ENCODE peak calls at places on chromosomes 12 and 14, in six cellular contexts. D is K562, C is SK-N-SH, M is fibroblast of lung, Z is neural progenitor cell, N is astrocyte. F is an unnamed sample.

GRCh38 chr14:55724736-55725135 is 144.7 kb downstream of the KTN1 start:
- DNase-seq in D (no peak), C (no peak), M (no peak), Z (no peak), N (no peak), F (no peak)

GRCh38 chr12:118126119-118126757 is 9.7 kb upstream of the PEBP1 start:
- DNase-seq in D (no peak), C (no peak), M (no peak), Z (no peak), N (no peak), F (no peak)

GRCh38 chr14:23356036-23356435 is 3.3 kb upstream of the SLC22A17 start:
- DNase-seq in D (no peak), C (no peak), M (no peak), Z (no peak), N (no peak), F (no peak)

GRCh38 chr12:32331133-32331532 is 68.2 kb upstream of the FGD4 start:
- DNase-seq in D (no peak), C (no peak), M (peak), Z (no peak), N (peak), F (no peak)

GRCh38 chr12:6334940-6335450 is 6.9 kb downstream of the TNFRSF1A start:
- DNase-seq in D (no peak), C (no peak), M (no peak), Z (no peak), N (no peak), F (no peak)

GRCh38 chr14:38837333-38838048 is 265.5 kb downstream of the SEC23A start:
- DNase-seq in D (no peak), C (no peak), M (no peak), Z (no peak), N (no peak), F (no peak)

GRCh38 chr12:72330784-72331183 is 58.6 kb downstream of the TRHDE start:
- DNase-seq in D (no peak), C (no peak), M (no peak), Z (no peak), N (no peak), F (no peak)

GRCh38 chr14:101595887-101596721 is 34.8 kb downstream of the DIO3 start:
- DNase-seq in D (no peak), C (no peak), M (no peak), Z (no peak), N (no peak), F (peak)

GRCh38 chr14:95143813-95144620 is 13.3 kb downstream of the DICER1 start:
- DNase-seq in D (no peak), C (no peak), M (peak), Z (no peak), N (no peak), F (peak)

GRCh38 chr14:29637406-29637805 is 290.2 kb downstream of the PRKD1 start:
- DNase-seq in D (no peak), C (no peak), M (peak), Z (no peak), N (peak), F (no peak)
- H3K4me2 ChIP-seq in D (no peak), C (no peak), M (no peak), Z (no peak), N (no peak), F (no peak)

DNA sequence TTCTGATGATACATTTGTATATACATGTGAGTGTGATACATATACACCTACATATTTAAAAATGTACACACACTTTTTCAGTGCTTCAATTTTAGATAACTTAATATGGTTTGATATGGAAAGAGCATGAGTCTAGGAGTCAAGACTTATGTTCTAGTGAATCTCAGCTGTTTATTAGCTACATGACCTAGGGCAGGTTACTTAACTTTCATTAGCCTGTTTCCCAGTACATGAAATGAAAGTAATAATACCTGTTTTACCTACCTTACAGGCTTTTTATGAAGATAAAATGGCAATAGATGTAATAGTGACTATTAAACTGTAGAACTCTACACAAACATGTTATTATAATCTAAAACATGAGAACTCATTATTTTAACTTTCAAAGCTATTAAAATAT is 39.5 kb downstream of the KIF21A start:
- DNase-seq in D (no peak), C (no peak), M (no peak), Z (no peak), N (no peak), F (no peak)
- H3K4me2 ChIP-seq in D (no peak), C (no peak), M (no peak), Z (no peak), N (no peak), F (no peak)

DNA sequence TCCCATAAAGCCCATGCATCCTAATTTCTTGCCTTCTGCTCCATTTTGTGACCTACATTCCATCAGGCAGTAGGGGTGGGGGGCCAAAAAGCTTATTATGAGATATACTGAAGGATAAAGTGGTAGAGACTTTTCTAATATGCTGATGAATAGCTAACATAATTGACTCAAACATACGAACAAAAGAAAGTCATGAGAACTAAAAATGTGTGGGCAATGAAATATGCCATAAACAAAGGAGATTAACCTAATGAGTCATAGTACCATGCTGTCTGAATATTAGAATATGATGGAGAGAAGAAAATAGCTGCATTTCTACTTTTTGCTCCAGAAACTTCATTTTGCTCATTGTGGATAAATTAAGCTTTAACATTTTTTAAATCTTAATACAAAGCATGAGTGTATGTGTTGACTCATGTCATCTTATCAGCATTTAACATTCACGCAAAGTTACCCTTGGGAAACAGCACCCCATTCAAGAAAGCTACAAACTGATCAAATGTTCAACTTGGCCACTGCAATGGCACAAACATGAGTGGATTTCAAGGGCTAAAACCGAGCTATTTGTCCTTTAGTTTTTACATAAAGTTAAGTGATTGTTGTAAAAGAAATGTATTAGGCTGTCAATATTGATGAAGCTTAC is 64.0 kb upstream of the DIO2 start:
- DNase-seq in D (no peak), C (no peak), M (peak), Z (no peak), N (peak), F (no peak)
- H3K4me2 ChIP-seq in D (no peak), C (peak), M (no peak), Z (no peak), N (peak), F (no peak)

GRCh38 chr12:29415111-29415510 is 34.1 kb upstream of the ERGIC2 start:
- DNase-seq in D (no peak), C (no peak), M (no peak), Z (no peak), N (peak), F (no peak)
- H3K4me2 ChIP-seq in D (no peak), C (no peak), M (no peak), Z (no peak), N (no peak), F (no peak)

GRCh38 chr12:108338915-108339657 is at the start of gene CMKLR1:
- DNase-seq in D (peak), C (peak), M (no peak), Z (peak), N (no peak), F (no peak)
- H3K4me2 ChIP-seq in D (peak), C (no peak), M (no peak), Z (peak), N (peak), F (no peak)

DNA sequence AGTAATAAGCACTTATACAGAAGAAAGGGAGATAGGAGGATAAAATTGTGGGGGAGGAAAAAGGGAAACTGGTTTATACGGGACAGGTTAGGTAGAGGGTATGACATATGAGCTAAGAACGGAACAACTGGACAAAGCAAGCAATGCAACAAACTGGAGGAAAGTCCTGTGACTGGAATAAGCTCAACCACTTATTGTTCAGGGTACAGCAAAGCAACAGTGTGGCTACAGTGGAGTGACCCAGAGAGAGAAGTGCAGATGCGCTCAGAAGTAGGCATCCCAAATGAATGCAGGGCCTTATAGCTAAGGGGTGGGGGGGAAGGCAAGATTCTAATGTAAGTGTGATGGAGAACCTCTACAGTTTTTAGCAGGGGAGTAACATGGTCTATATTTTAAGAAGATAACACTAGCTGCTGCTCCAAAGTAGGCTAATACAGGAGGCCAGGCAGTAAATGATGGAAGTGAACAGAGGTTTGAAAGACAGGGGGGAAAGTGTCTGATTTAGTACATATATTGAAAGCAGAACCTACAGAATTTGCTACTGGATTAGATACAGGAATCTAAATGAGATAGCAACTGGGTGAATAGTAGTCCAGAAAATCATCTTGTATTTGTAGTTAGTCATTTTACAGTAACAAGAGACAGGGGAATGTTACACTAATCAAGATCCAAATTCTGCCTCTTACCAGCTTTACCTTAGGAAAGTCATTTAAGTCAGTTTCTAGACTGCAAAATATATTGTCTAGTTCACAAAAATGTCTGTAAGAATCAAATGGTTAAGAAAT is 3.3 kb downstream of the UBE2N start:
- DNase-seq in D (no peak), C (no peak), M (no peak), Z (no peak), N (no peak), F (no peak)
- H3K4me2 ChIP-seq in D (peak), C (peak), M (peak), Z (no peak), N (peak), F (peak)

GRCh38 chr12:14931791-14932560 is 6.4 kb downstream of the ERP27 start:
- DNase-seq in D (no peak), C (no peak), M (no peak), Z (no peak), N (no peak), F (no peak)

GRCh38 chr12:14930299-14930698 is 8.0 kb downstream of the ERP27 start:
- DNase-seq in D (no peak), C (no peak), M (no peak), Z (no peak), N (peak), F (no peak)

GRCh38 chr12:14928946-14929345 is 9.4 kb downstream of the ERP27 start:
- DNase-seq in D (no peak), C (no peak), M (no peak), Z (no peak), N (peak), F (no peak)

GRCh38 chr12:14934511-14934910 is 3.8 kb downstream of the ERP27 start:
- DNase-seq in D (no peak), C (no peak), M (no peak), Z (no peak), N (no peak), F (no peak)

DNA sequence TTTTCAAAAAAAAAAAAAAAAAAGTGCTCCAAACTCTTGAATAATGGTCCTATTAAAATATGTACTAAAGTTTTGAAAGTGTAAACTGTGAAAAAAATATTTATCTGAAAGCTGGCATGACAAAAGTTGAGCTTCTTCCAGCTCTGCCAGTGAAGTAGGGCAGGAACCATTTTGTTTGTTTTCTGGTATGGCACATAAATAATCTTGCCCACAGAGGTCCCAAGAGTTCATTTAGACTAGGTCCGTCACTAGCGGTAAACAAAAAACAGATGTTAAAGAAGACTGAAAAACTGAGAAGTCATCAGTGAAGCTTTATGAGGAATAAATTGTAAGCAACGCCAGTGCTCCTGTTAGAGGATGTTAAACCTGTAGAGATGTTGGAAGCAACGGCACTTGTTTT is 7.0 kb downstream of the ERP27 start:
- DNase-seq in D (no peak), C (no peak), M (peak), Z (no peak), N (no peak), F (no peak)
- H3K4me2 ChIP-seq in D (no peak), C (no peak), M (no peak), Z (no peak), N (no peak), F (no peak)

GRCh38 chr14:28759658-28760313 is 6.8 kb upstream of the FOXG1 start:
- DNase-seq in D (no peak), C (no peak), M (no peak), Z (peak), N (no peak), F (no peak)
- H3K4me2 ChIP-seq in D (no peak), C (peak), M (peak), Z (peak), N (peak), F (no peak)

GRCh38 chr14:100567009-100567876 is 20.0 kb downstream of the BEGAIN start:
- DNase-seq in D (no peak), C (peak), M (no peak), Z (peak), N (no peak), F (no peak)

GRCh38 chr14:100568164-100568997 is 18.8 kb downstream of the BEGAIN start:
- DNase-seq in D (no peak), C (peak), M (no peak), Z (peak), N (no peak), F (no peak)

GRCh38 chr14:100566586-100566985 is 20.6 kb downstream of the BEGAIN start:
- DNase-seq in D (no peak), C (no peak), M (no peak), Z (no peak), N (no peak), F (no peak)

GRCh38 chr14:100568998-100569733 is 18.1 kb downstream of the BEGAIN start:
- DNase-seq in D (peak), C (peak), M (no peak), Z (no peak), N (no peak), F (no peak)

GRCh38 chr14:100567877-100568163 is 19.4 kb downstream of the BEGAIN start:
- DNase-seq in D (no peak), C (no peak), M (no peak), Z (peak), N (no peak), F (no peak)
- H3K4me2 ChIP-seq in D (no peak), C (peak), M (no peak), Z (peak), N (peak), F (no peak)

GRCh38 chr14:74836251-74836957 is 39.5 kb downstream of the PROX2 start:
- DNase-seq in D (no peak), C (no peak), M (peak), Z (no peak), N (peak), F (peak)
- H3K4me2 ChIP-seq in D (no peak), C (peak), M (peak), Z (no peak), N (peak), F (peak)